ENCODE peak calls at places on chromosomes 2 and 18, in four cellular contexts. One of them, this sample, is unnamed.

GRCh38 chr18:9494778-9495302 is 19.5 kb downstream of the RALBP1 start:
- DNase-seq in prostate gland: no peak
- DNase-seq in suprapubic skin: no peak
- DNase-seq in heart left ventricle: no peak
- DNase-seq in this sample: no peak

GRCh38 chr18:80210312-80211083 is 36.8 kb downstream of the PARD6G start:
- DNase-seq in prostate gland: no peak
- DNase-seq in suprapubic skin: no peak
- DNase-seq in heart left ventricle: no peak
- DNase-seq in this sample: no peak

GRCh38 chr2:164028764-164029534 is 293.1 kb upstream of the FIGN start:
- DNase-seq in prostate gland: no peak
- DNase-seq in suprapubic skin: no peak
- DNase-seq in heart left ventricle: no peak
- DNase-seq in this sample: no peak

GRCh38 chr2:11863103-11863502 is 116.7 kb downstream of the LPIN1 start:
- DNase-seq in prostate gland: no peak
- DNase-seq in suprapubic skin: no peak
- DNase-seq in heart left ventricle: no peak
- DNase-seq in this sample: no peak

GRCh38 chr2:66532972-66533868 is 98.3 kb downstream of the MEIS1 start:
- DNase-seq in prostate gland: no peak
- DNase-seq in suprapubic skin: no peak
- DNase-seq in heart left ventricle: no peak
- DNase-seq in this sample: no peak

GRCh38 chr2:19847486-19847885 is 54.3 kb downstream of the TTC32 start:
- DNase-seq in prostate gland: no peak
- DNase-seq in suprapubic skin: no peak
- DNase-seq in heart left ventricle: no peak
- DNase-seq in this sample: no peak

GRCh38 chr18:49398331-49398730 is 62.1 kb downstream of the DYM start:
- DNase-seq in prostate gland: no peak
- DNase-seq in suprapubic skin: no peak
- DNase-seq in heart left ventricle: no peak
- DNase-seq in this sample: no peak

GRCh38 chr2:28047698-28048097 is 157.2 kb downstream of the BABAM2 start:
- DNase-seq in prostate gland: no peak
- DNase-seq in suprapubic skin: no peak
- DNase-seq in heart left ventricle: no peak
- DNase-seq in this sample: no peak

GRCh38 chr2:126513033-126513432 is 142.9 kb upstream of the GYPC start:
- DNase-seq in prostate gland: no peak
- DNase-seq in suprapubic skin: no peak
- DNase-seq in heart left ventricle: no peak
- DNase-seq in this sample: no peak

GRCh38 chr2:193584001-193584400 is 1389.3 kb upstream of the TMEFF2 start:
- DNase-seq in prostate gland: no peak
- DNase-seq in suprapubic skin: no peak
- DNase-seq in heart left ventricle: no peak
- DNase-seq in this sample: no peak

GRCh38 chr2:210147614-210148013 is 23.6 kb downstream of the KANSL1L start:
- DNase-seq in prostate gland: no peak
- DNase-seq in suprapubic skin: no peak
- DNase-seq in heart left ventricle: no peak
- DNase-seq in this sample: no peak

GRCh38 chr2:43576983-43577892 is 18.6 kb downstream of the THADA start:
- DNase-seq in prostate gland: peak; percentile 27
- DNase-seq in suprapubic skin: no peak
- DNase-seq in heart left ventricle: no peak
- DNase-seq in this sample: no peak

GRCh38 chr2:210620456-210620855 is 64.1 kb downstream of the CPS1 start:
- DNase-seq in prostate gland: no peak
- DNase-seq in suprapubic skin: no peak
- DNase-seq in heart left ventricle: no peak
- DNase-seq in this sample: no peak

GRCh38 chr18:55349685-55350084 is 238.3 kb downstream of the TCF4 start:
- DNase-seq in prostate gland: no peak
- DNase-seq in suprapubic skin: no peak
- DNase-seq in heart left ventricle: no peak
- DNase-seq in this sample: no peak

GRCh38 chr2:232573042-232573441 is 22.6 kb downstream of the EIF4E2 start:
- DNase-seq in prostate gland: no peak
- DNase-seq in suprapubic skin: no peak
- DNase-seq in heart left ventricle: no peak
- DNase-seq in this sample: no peak

DNA sequence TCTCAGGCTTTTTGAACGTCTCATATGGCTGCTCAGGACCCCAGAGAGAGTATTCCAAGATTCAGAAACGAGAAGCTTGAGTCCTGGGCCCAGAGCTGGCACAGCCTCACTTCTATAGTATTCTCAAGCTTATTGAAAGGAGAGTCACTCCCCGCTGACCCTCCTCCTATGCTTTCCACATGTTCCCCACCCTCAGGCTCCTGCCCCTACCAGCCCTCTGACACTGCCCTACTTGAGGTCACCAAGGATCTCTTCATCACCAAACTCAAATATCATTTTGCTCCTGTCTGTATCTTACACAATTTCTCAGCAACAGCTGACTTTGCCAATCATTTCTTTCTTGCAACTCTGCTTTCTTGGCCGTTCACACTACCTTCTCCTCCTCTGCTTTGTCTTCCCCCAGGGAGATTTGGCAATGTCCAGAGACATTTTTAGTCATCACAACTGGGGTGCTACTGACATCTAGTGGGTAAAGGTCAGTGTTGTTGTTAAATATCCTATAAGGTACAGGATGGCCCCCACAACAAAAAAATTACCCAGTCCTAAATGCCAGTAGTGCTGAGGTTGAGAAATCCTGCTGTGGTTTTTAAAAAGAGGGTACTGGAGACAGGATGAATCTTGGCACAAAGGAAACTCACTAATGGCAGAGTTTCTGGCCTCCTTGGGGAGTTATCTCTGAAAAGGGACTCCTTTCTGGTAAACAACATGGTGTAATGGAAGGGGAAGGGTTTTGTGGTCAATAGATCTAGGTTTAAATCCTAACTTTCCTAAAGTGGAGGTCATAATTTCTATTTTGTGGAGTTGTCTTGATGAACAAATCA is 26.9 kb upstream of the INSIG2 start:
- DNase-seq in prostate gland: no peak
- DNase-seq in suprapubic skin: no peak
- DNase-seq in heart left ventricle: no peak
- DNase-seq in this sample: peak; percentile 33
- TF ChIP-seq CTCF in prostate gland: peak; percentile 28
- TF ChIP-seq CTCF in suprapubic skin: peak; percentile 18
- TF ChIP-seq CTCF in heart left ventricle: peak; percentile 33
- TF ChIP-seq CTCF in this sample: no peak

GRCh38 chr2:88575051-88575450 is 52.2 kb downstream of the EIF2AK3 start:
- DNase-seq in prostate gland: no peak
- DNase-seq in suprapubic skin: no peak
- DNase-seq in heart left ventricle: no peak
- DNase-seq in this sample: no peak
- H3K36me3 ChIP-seq in prostate gland: no peaks in the 10 kb centered on the region
- H3K36me3 ChIP-seq in suprapubic skin: peaks cover 83% of the 10 kb centered on the region
- H3K36me3 ChIP-seq in heart left ventricle: peaks cover 93% of the 10 kb centered on the region
- H3K36me3 ChIP-seq in this sample: peaks cover 86% of the 10 kb centered on the region

GRCh38 chr2:30662268-30663131 is 144.7 kb downstream of the CAPN13 start:
- DNase-seq in prostate gland: no peak
- DNase-seq in suprapubic skin: no peak
- DNase-seq in heart left ventricle: no peak
- DNase-seq in this sample: no peak

GRCh38 chr2:30663806-30664205 is 143.4 kb downstream of the CAPN13 start:
- DNase-seq in prostate gland: no peak
- DNase-seq in suprapubic skin: no peak
- DNase-seq in heart left ventricle: no peak
- DNase-seq in this sample: no peak

GRCh38 chr2:30663321-30663720 is 143.9 kb downstream of the CAPN13 start:
- DNase-seq in prostate gland: no peak
- DNase-seq in suprapubic skin: no peak
- DNase-seq in heart left ventricle: no peak
- DNase-seq in this sample: no peak

GRCh38 chr2:30664761-30665358 is 142.4 kb downstream of the CAPN13 start:
- DNase-seq in prostate gland: no peak
- DNase-seq in suprapubic skin: no peak
- DNase-seq in heart left ventricle: no peak
- DNase-seq in this sample: no peak

DNA sequence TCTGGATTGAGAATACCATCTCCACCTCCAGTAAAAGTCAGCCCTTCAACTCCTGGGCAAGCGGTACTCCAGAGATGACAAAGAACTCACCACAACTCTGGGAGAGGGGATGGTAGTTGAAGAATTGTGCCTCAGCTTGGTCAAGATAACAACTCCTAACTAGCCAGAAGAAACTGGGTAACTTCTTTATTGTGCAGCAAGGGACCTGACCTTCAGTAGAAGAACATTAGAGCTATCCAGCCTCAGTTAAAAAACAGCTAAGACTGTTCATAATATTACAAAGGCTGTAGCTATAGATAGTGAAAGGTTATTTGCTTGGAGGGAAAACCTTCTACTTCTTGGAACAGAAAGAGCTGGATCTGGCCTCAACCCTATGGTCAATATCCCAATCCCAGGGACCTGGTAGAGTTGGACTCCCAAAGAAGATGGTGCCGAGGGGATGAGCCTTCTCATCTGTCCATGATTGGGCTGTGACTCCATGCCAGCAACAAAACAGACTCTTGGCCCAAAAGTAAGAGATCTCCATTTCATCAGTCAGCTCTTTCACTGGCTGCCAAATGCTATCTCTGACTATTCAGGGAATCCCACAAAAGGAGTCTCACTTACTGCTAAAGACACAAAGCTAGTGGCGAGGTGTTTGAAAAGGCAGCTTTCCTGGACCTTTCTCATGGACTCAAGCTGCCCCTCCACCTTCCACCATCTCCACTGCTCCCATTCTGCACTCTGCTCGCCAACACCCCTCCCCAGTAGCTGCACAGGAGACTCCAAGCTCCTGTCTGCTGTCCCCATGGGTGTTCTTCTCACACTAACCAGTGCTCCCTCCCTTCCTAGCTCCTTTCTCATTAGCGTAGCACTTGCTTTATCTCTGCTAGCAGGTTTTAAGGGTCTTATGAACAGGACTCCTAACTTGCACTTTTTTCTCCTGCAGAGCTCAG is 145.8 kb downstream of the CAPN13 start:
- DNase-seq in prostate gland: no peak
- DNase-seq in suprapubic skin: no peak
- DNase-seq in heart left ventricle: no peak
- DNase-seq in this sample: no peak
- TF ChIP-seq POLR2A in prostate gland: no peak
- TF ChIP-seq POLR2A in suprapubic skin: no peak
- TF ChIP-seq POLR2A in heart left ventricle: no peak
- TF ChIP-seq POLR2A in this sample: peak; percentile 45

GRCh38 chr18:12890500-12890899 is 6.5 kb upstream of the PTPN2 start:
- DNase-seq in prostate gland: no peak
- DNase-seq in suprapubic skin: no peak
- DNase-seq in heart left ventricle: no peak
- DNase-seq in this sample: no peak
- TF ChIP-seq CTCF in prostate gland: no peak
- TF ChIP-seq CTCF in suprapubic skin: no peak
- TF ChIP-seq CTCF in heart left ventricle: no peak
- TF ChIP-seq CTCF in this sample: no peak

This sample was measured in gastrocnemius medialis.